ENCODE peak calls at places on chromosomes 4 and X, in seven cellular contexts. H, N, D, T, O, L and U are unnamed samples.

GRCh38 chrX:83916525-83916924 is 55.6 kb downstream of the CYLC1 start:
- DNase-seq in H (no peak), N (no peak), D (no peak), T (no peak), O (no peak), L (no peak), U (no peak)

GRCh38 chrX:108022491-108023089 is 22.3 kb upstream of the VSIG1 start:
- DNase-seq in H (no peak), N (no peak), D (no peak), T (no peak), O (no peak), L (no peak), U (no peak)

GRCh38 chr4:78033859-78034258 is 23.3 kb upstream of the FRAS1 start:
- DNase-seq in H (no peak), N (no peak), D (no peak), T (no peak), O (no peak), L (no peak), U (no peak)

GRCh38 chr4:151614532-151614931 is 146.3 kb downstream of the GATB start:
- DNase-seq in H (no peak), N (no peak), D (no peak), T (no peak), O (no peak), L (no peak), U (no peak)

GRCh38 chr4:98609946-98610345 is 48.5 kb downstream of the TSPAN5 start:
- DNase-seq in H (no peak), N (no peak), D (no peak), T (no peak), O (no peak), L (no peak), U (no peak)

GRCh38 chr4:105126311-105127153 is 20.1 kb upstream of the TET2 start:
- DNase-seq in H (no peak), N (no peak), D (no peak), T (no peak), O (no peak), L (no peak), U (no peak)

GRCh38 chr4:11368701-11369115 is 60.0 kb downstream of the HS3ST1 start:
- DNase-seq in H (no peak), N (no peak), D (no peak), T (no peak), O (no peak), L (no peak), U (no peak)

GRCh38 chr4:172412851-172413250 is 599.6 kb downstream of the GALNTL6 start:
- DNase-seq in H (no peak), N (no peak), D (no peak), T (no peak), O (no peak), L (no peak), U (no peak)

GRCh38 chr4:125732682-125733081 is 417.9 kb downstream of the FAT4 start:
- DNase-seq in H (no peak), N (no peak), D (no peak), T (no peak), O (no peak), L (no peak), U (no peak)

GRCh38 chr4:169210516-169211108 is 60.1 kb downstream of the SH3RF1 start:
- DNase-seq in H (no peak), N (no peak), D (no peak), T (no peak), O (no peak), L (no peak), U (no peak)

GRCh38 chr4:180189639-180190038 is 2053.6 kb upstream of the TENM3 start:
- DNase-seq in H (no peak), N (no peak), D (no peak), T (no peak), O (no peak), L (no peak), U (no peak)

GRCh38 chr4:139694522-139694921 is 28.9 kb downstream of the MGST2 start:
- DNase-seq in H (no peak), N (no peak), D (no peak), T (no peak), O (no peak), L (no peak), U (no peak)

GRCh38 chr4:119750771-119751170 is 122.2 kb upstream of the PDE5A start:
- DNase-seq in H (no peak), N (peak), D (no peak), T (no peak), O (no peak), L (no peak), U (no peak)

GRCh38 chrX:1598021-1598875 is 6.8 kb downstream of the AKAP17A start:
- DNase-seq in H (no peak), N (no peak), D (no peak), T (no peak), O (no peak), L (peak), U (no peak)

GRCh38 chrX:27728291-27728690 is 79.5 kb upstream of the MAGEB10 start:
- DNase-seq in H (no peak), N (no peak), D (peak), T (peak), O (no peak), L (no peak), U (no peak)

GRCh38 chrX:38561951-38562719 is 793 bp downstream of the TSPAN7 start:
- DNase-seq in H (peak), N (peak), D (no peak), T (no peak), O (peak), L (peak), U (peak)

GRCh38 chr4:15938182-15938581 is 358 bp downstream of the FGFBP1 start:
- DNase-seq in H (no peak), N (no peak), D (peak), T (no peak), O (no peak), L (peak), U (no peak)

GRCh38 chr4:76948441-76949292 is 885 bp upstream of the SEPTIN11 start:
- DNase-seq in H (peak), N (peak), D (peak), T (no peak), O (peak), L (peak), U (peak)

GRCh38 chr4:72326692-72327632 is 242.1 kb downstream of the ADAMTS3 start:
- DNase-seq in H (no peak), N (no peak), D (peak), T (no peak), O (no peak), L (no peak), U (no peak)

GRCh38 chr4:81039351-81040174 is 9.1 kb downstream of the BMP3 start:
- DNase-seq in H (no peak), N (no peak), D (no peak), T (no peak), O (no peak), L (no peak), U (no peak)

GRCh38 chrX:39809326-39809725 is 288.4 kb downstream of the BCOR start:
- DNase-seq in H (no peak), N (no peak), D (no peak), T (peak), O (peak), L (no peak), U (no peak)

GRCh38 chr4:102574317-102574716 is 73.2 kb downstream of the NFKB1 start:
- DNase-seq in H (no peak), N (no peak), D (no peak), T (no peak), O (no peak), L (no peak), U (no peak)

GRCh38 chrX:45847966-45848365 is 647.3 kb upstream of the DIPK2B start:
- DNase-seq in H (no peak), N (no peak), D (no peak), T (no peak), O (no peak), L (no peak), U (no peak)

GRCh38 chrX:132786217-132786616 is 172.2 kb downstream of the HS6ST2 start:
- DNase-seq in H (no peak), N (no peak), D (no peak), T (peak), O (no peak), L (no peak), U (no peak)